ENCODE peak calls at places on chromosomes 2 and 18, in four cellular contexts. H is HCEC 1CT, M is upper lobe of right lung, C is NCI-H1092 treated with DMSO at 0.1 percent for 48 hours. B is an unnamed sample.

GRCh38 chr2:234846589-234847363 is 105.0 kb upstream of the SH3BP4 start:
- DNase-seq in H (no peak), M (no peak), C (no peak), B (no peak)

GRCh38 chr2:149313512-149313972 is 16.8 kb upstream of the LYPD6 start:
- DNase-seq in H (peak), M (no peak), C (peak), B (peak)

GRCh38 chr2:201837391-201837790 is 31.1 kb downstream of the CDK15 start:
- DNase-seq in H (no peak), M (no peak), C (no peak), B (no peak)

GRCh38 chr2:128325665-128326181 is 7.1 kb upstream of the HS6ST1 start:
- DNase-seq in H (no peak), M (no peak), C (no peak), B (no peak)

GRCh38 chr2:204108301-204108700 is 171.7 kb downstream of the ICOS start:
- DNase-seq in H (no peak), M (no peak), C (peak), B (peak)

GRCh38 chr2:156322681-156323211 is 9.8 kb downstream of the NR4A2 start:
- DNase-seq in H (no peak), M (no peak), C (no peak), B (no peak)

GRCh38 chr18:41982942-41983660 is 28.1 kb downstream of the PIK3C3 start:
- DNase-seq in H (no peak), M (no peak), C (no peak), B (no peak)

GRCh38 chr2:46816151-46816845 is 99.3 kb downstream of the MCFD2 start:
- DNase-seq in H (no peak), M (no peak), C (no peak), B (no peak)

GRCh38 chr2:120384486-120385354 is 38.8 kb downstream of the INHBB start:
- DNase-seq in H (no peak), M (peak), C (no peak), B (no peak)

GRCh38 chr2:74092236-74092635 is 55.5 kb downstream of the BOLA3 start:
- DNase-seq in H (no peak), M (no peak), C (no peak), B (no peak)

GRCh38 chr18:34153711-34154110 is 71.0 kb downstream of the NOL4 start:
- DNase-seq in H (peak), M (no peak), C (peak), B (peak)

GRCh38 chr2:234496442-234496834 is 443 bp downstream of the ARL4C start:
- DNase-seq in H (peak), M (no peak), C (no peak), B (peak)

GRCh38 chr2:85843543-85843942 is 45.2 kb downstream of the ST3GAL5 start:
- DNase-seq in H (no peak), M (no peak), C (no peak), B (no peak)

GRCh38 chr2:109388018-109388417 is 225.7 kb downstream of the SEPTIN10 start:
- DNase-seq in H (no peak), M (no peak), C (no peak), B (no peak)

GRCh38 chr2:84676295-84676694 is 160.0 kb downstream of the DNAH6 start:
- DNase-seq in H (peak), M (no peak), C (no peak), B (no peak)

GRCh38 chr2:223828314-223828713 is 9.1 kb downstream of the AP1S3 start:
- DNase-seq in H (no peak), M (no peak), C (no peak), B (no peak)

GRCh38 chr2:71546275-71546638 is 92.9 kb downstream of the DYSF start:
- DNase-seq in H (no peak), M (no peak), C (no peak), B (no peak)

GRCh38 chr2:26653207-26654060 is 12.3 kb upstream of the CIB4 start:
- DNase-seq in H (no peak), M (peak), C (no peak), B (no peak)